ENCODE peak calls at places on chromosomes 4 and X, in ten cellular contexts. One of them, this sample, is unnamed.

GRCh38 chr4:52661966-52662705 is 3.0 kb upstream of the USP46 start:
- DNase-seq in germinal center: no peak
- DNase-seq in EL: no peak
- DNase-seq in T follicular helper cell: no peak
- DNase-seq in cardiac fibroblast: peak
- DNase-seq in AG08396: no peak
- DNase-seq in HEK293T: no peak
- DNase-seq in right cardiac atrium: no peak
- DNase-seq in ELR: no peak
- DNase-seq in cardiac muscle cell: peak
- DNase-seq in this sample: no peak

GRCh38 chr4:21753084-21753760 is 195.3 kb downstream of the KCNIP4 start:
- DNase-seq in germinal center: no peak
- DNase-seq in EL: peak
- DNase-seq in T follicular helper cell: no peak
- DNase-seq in cardiac fibroblast: no peak
- DNase-seq in AG08396: no peak
- DNase-seq in HEK293T: no peak
- DNase-seq in right cardiac atrium: no peak
- DNase-seq in ELR: peak
- DNase-seq in cardiac muscle cell: peak
- DNase-seq in this sample: no peak

GRCh38 chr4:127525585-127525984 is 107.2 kb upstream of the INTU start:
- DNase-seq in germinal center: no peak
- DNase-seq in EL: no peak
- DNase-seq in T follicular helper cell: no peak
- DNase-seq in cardiac fibroblast: no peak
- DNase-seq in AG08396: no peak
- DNase-seq in HEK293T: no peak
- DNase-seq in right cardiac atrium: no peak
- DNase-seq in ELR: no peak
- DNase-seq in cardiac muscle cell: peak
- DNase-seq in this sample: peak

GRCh38 chr4:100632163-100632562 is 114.3 kb upstream of the EMCN start:
- DNase-seq in germinal center: no peak
- DNase-seq in EL: no peak
- DNase-seq in T follicular helper cell: no peak
- DNase-seq in cardiac fibroblast: no peak
- DNase-seq in AG08396: no peak
- DNase-seq in HEK293T: no peak
- DNase-seq in right cardiac atrium: no peak
- DNase-seq in ELR: no peak
- DNase-seq in cardiac muscle cell: no peak
- DNase-seq in this sample: no peak

GRCh38 chr4:183596056-183596757 is 62.8 kb downstream of the RWDD4 start:
- DNase-seq in germinal center: no peak
- DNase-seq in EL: no peak
- DNase-seq in T follicular helper cell: no peak
- DNase-seq in cardiac fibroblast: no peak
- DNase-seq in AG08396: no peak
- DNase-seq in HEK293T: no peak
- DNase-seq in right cardiac atrium: no peak
- DNase-seq in ELR: peak
- DNase-seq in cardiac muscle cell: no peak
- DNase-seq in this sample: no peak

GRCh38 chrX:148867596-148867995 is 367.2 kb downstream of the AFF2 start:
- DNase-seq in germinal center: no peak
- DNase-seq in EL: no peak
- DNase-seq in T follicular helper cell: no peak
- DNase-seq in cardiac fibroblast: no peak
- DNase-seq in AG08396: no peak
- DNase-seq in HEK293T: no peak
- DNase-seq in right cardiac atrium: no peak
- DNase-seq in ELR: no peak
- DNase-seq in cardiac muscle cell: no peak
- DNase-seq in this sample: no peak

GRCh38 chr4:38454284-38454683 is 209.7 kb upstream of the KLF3 start:
- DNase-seq in germinal center: no peak
- DNase-seq in EL: no peak
- DNase-seq in T follicular helper cell: no peak
- DNase-seq in cardiac fibroblast: no peak
- DNase-seq in AG08396: no peak
- DNase-seq in HEK293T: no peak
- DNase-seq in right cardiac atrium: no peak
- DNase-seq in ELR: no peak
- DNase-seq in cardiac muscle cell: no peak
- DNase-seq in this sample: no peak

GRCh38 chr4:5927747-5928146 is 34.9 kb upstream of the CRMP1 start:
- DNase-seq in germinal center: no peak
- DNase-seq in EL: no peak
- DNase-seq in T follicular helper cell: no peak
- DNase-seq in cardiac fibroblast: no peak
- DNase-seq in AG08396: no peak
- DNase-seq in HEK293T: no peak
- DNase-seq in right cardiac atrium: no peak
- DNase-seq in ELR: no peak
- DNase-seq in cardiac muscle cell: no peak
- DNase-seq in this sample: no peak

GRCh38 chrX:22664826-22665225 is 334.9 kb upstream of the DDX53 start:
- DNase-seq in germinal center: no peak
- DNase-seq in EL: no peak
- DNase-seq in T follicular helper cell: no peak
- DNase-seq in cardiac fibroblast: no peak
- DNase-seq in AG08396: no peak
- DNase-seq in HEK293T: no peak
- DNase-seq in right cardiac atrium: no peak
- DNase-seq in ELR: no peak
- DNase-seq in cardiac muscle cell: peak
- DNase-seq in this sample: no peak

GRCh38 chrX:134548257-134548732 is 88.3 kb downstream of the HPRT1 start:
- DNase-seq in germinal center: no peak
- DNase-seq in EL: peak
- DNase-seq in T follicular helper cell: no peak
- DNase-seq in cardiac fibroblast: no peak
- DNase-seq in AG08396: peak
- DNase-seq in HEK293T: no peak
- DNase-seq in right cardiac atrium: no peak
- DNase-seq in ELR: peak
- DNase-seq in cardiac muscle cell: peak
- DNase-seq in this sample: peak

GRCh38 chrX:44071070-44071645 is 98.0 kb upstream of the NDP start:
- DNase-seq in germinal center: no peak
- DNase-seq in EL: no peak
- DNase-seq in T follicular helper cell: no peak
- DNase-seq in cardiac fibroblast: no peak
- DNase-seq in AG08396: no peak
- DNase-seq in HEK293T: no peak
- DNase-seq in right cardiac atrium: no peak
- DNase-seq in ELR: peak
- DNase-seq in cardiac muscle cell: no peak
- DNase-seq in this sample: no peak

This sample was measured in K562.